ENCODE peak calls at places on chromosomes 11 and 22, in nine cellular contexts. Z is endodermal cell, C is B cell, V is kidney, S is HCT116, T is HFFc6, N is HL-60, Y is IMR-90, H is mucosa of descending colon. R is an unnamed sample.

GRCh38 chr11:46845440-46845739 is 690 bp downstream of the CKAP5 start:
- DNase-seq in Z (peak; percentile 88), C (no peak), V (no peak), S (no peak), T (peak; percentile 3), N (no peak), Y (no peak), H (no peak), R (no peak)

GRCh38 chr11:21489735-21490134 is 703.1 kb upstream of the ANO5 start:
- DNase-seq in Z (no peak), C (no peak), V (no peak), S (no peak), T (no peak), N (no peak), Y (no peak), H (no peak), R (no peak)

GRCh38 chr11:10392680-10393079 is 62.4 kb upstream of the AMPD3 start:
- DNase-seq in Z (no peak), C (no peak), V (no peak), S (no peak), T (peak; percentile 79), N (no peak), Y (peak; percentile 76), H (no peak), R (no peak)

GRCh38 chr11:12172493-12173013 is 62.2 kb downstream of the MICAL2 start:
- DNase-seq in Z (peak; percentile 60), C (no peak), V (no peak), S (no peak), T (no peak), N (no peak), Y (no peak), H (no peak), R (no peak)

GRCh38 chr11:35214181-35214770 is 75.3 kb downstream of the CD44 start:
- DNase-seq in Z (no peak), C (no peak), V (no peak), S (no peak), T (peak; percentile 30), N (no peak), Y (no peak), H (no peak), R (no peak)

GRCh38 chr11:304915-305833 is 2.4 kb upstream of the IFITM2 start:
- DNase-seq in Z (peak; percentile 86), C (peak; percentile 81), V (no peak), S (no peak), T (peak; percentile 63), N (peak; percentile 51), Y (peak; percentile 79), H (peak; percentile 82), R (no peak)

GRCh38 chr11:69707156-69707555 is 3.3 kb upstream of the FGF19 start:
- DNase-seq in Z (peak; percentile 82), C (no peak), V (no peak), S (no peak), T (no peak), N (no peak), Y (no peak), H (peak; percentile 63), R (no peak)

GRCh38 chr11:57456960-57457642 is 3.2 kb upstream of the RTN4RL2 start:
- DNase-seq in Z (peak; percentile 97), C (peak; percentile 78), V (peak; percentile 95), S (peak; percentile 79), T (peak; percentile 74), N (peak; percentile 74), Y (peak; percentile 77), H (peak; percentile 92), R (peak; percentile 81)

GRCh38 chr11:63144121-63144520 is at the start of gene SLC22A24:
- DNase-seq in Z (no peak), C (no peak), V (no peak), S (no peak), T (no peak), N (no peak), Y (no peak), H (no peak), R (no peak)

GRCh38 chr11:115579181-115579825 is 75.1 kb upstream of the CADM1 start:
- DNase-seq in Z (no peak), C (no peak), V (no peak), S (no peak), T (no peak), N (no peak), Y (no peak), H (no peak), R (no peak)

GRCh38 chr22:32680895-32681294 is 120.6 kb upstream of the TIMP3 start:
- DNase-seq in Z (no peak), C (no peak), V (no peak), S (no peak), T (no peak), N (no peak), Y (no peak), H (no peak), R (no peak)

GRCh38 chr11:118340437-118340836 is 2.1 kb downstream of the CD3D start:
- DNase-seq in Z (no peak), C (no peak), V (no peak), S (no peak), T (no peak), N (no peak), Y (no peak), H (no peak), R (no peak)

GRCh38 chr11:2943711-2944118 is 14.5 kb upstream of the PHLDA2 start:
- DNase-seq in Z (peak; percentile 50), C (no peak), V (peak; percentile 90), S (no peak), T (no peak), N (no peak), Y (no peak), H (peak; percentile 75), R (no peak)

GRCh38 chr22:46833228-46833627 is 70.8 kb downstream of the TBC1D22A start:
- DNase-seq in Z (peak; percentile 87), C (no peak), V (no peak), S (peak; percentile 23), T (no peak), N (peak; percentile 33), Y (peak; percentile 25), H (no peak), R (no peak)

DNA sequence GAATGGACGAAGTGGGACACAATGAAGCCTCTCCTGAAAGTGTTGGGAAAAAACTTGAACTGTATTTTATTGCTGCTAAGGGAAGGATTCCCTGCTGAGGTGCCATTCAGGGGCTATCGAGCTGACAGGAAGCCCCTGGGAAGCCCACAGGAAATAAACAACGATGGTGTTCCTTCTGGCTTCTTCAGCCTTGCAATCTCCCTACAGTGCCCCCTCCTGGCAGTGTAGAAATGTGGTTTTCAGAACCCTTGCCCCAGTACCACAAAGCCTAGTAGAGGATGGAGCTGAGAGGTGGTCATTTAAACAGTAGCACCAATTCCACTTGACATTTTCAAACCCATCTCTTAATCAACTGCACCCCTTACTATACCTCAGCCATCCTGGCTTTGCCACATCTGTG is 676.7 kb upstream of the ARHGAP42 start:
- DNase-seq in Z (peak; percentile 77), C (no peak), V (no peak), S (no peak), T (no peak), N (no peak), Y (no peak), H (no peak), R (no peak)
- TF ChIP-seq CTCF in Z (peak; percentile 64), C (no peak), V (no peak), S (no peak), T (no peak), N (no peak), Y (no peak), H (no peak), R (no peak)

GRCh38 chr22:49045276-49045675 is 782.4 kb downstream of the BRD1 start:
- DNase-seq in Z (no peak), C (no peak), V (no peak), S (no peak), T (no peak), N (no peak), Y (no peak), H (no peak), R (no peak)

GRCh38 chr22:49046000-49046545 is 781.6 kb downstream of the BRD1 start:
- DNase-seq in Z (no peak), C (no peak), V (no peak), S (no peak), T (no peak), N (no peak), Y (no peak), H (no peak), R (no peak)

GRCh38 chr22:49047461-49047860 is 780.2 kb downstream of the BRD1 start:
- DNase-seq in Z (no peak), C (no peak), V (no peak), S (no peak), T (no peak), N (no peak), Y (peak; percentile 15), H (no peak), R (no peak)

GRCh38 chr22:49048591-49048990 is 779.1 kb downstream of the BRD1 start:
- DNase-seq in Z (no peak), C (no peak), V (no peak), S (no peak), T (no peak), N (no peak), Y (no peak), H (no peak), R (no peak)

GRCh38 chr22:49046546-49047305 is 780.9 kb downstream of the BRD1 start:
- DNase-seq in Z (peak; percentile 95), C (peak; percentile 61), V (no peak), S (peak; percentile 46), T (no peak), N (peak; percentile 20), Y (no peak), H (peak; percentile 20), R (no peak)
- TF ChIP-seq CTCF in Z (peak; percentile 93), C (no peak), V (peak; percentile 24), S (peak; percentile 86), T (no peak), N (peak; percentile 17), Y (no peak), H (no peak), R (peak; percentile 5)

GRCh38 chr11:67639438-67639859 is at the start of gene TBX10:
- DNase-seq in Z (peak; percentile 56), C (peak; percentile 20), V (peak; percentile 66), S (no peak), T (no peak), N (no peak), Y (no peak), H (no peak), R (no peak)

GRCh38 chr11:67640758-67641113 is 1.2 kb upstream of the TBX10 start:
- DNase-seq in Z (no peak), C (no peak), V (peak; percentile 52), S (no peak), T (no peak), N (no peak), Y (no peak), H (no peak), R (no peak)

GRCh38 chr11:67641302-67642147 is 2.0 kb upstream of the TBX10 start:
- DNase-seq in Z (peak; percentile 44), C (peak; percentile 25), V (peak; percentile 62), S (no peak), T (no peak), N (no peak), Y (no peak), H (no peak), R (no peak)

GRCh38 chr11:67638535-67639437 is 777 bp downstream of the TBX10 start:
- DNase-seq in Z (peak; percentile 52), C (peak; percentile 36), V (peak; percentile 65), S (no peak), T (no peak), N (no peak), Y (no peak), H (no peak), R (peak; percentile 39)

GRCh38 chr11:67640021-67640757 is 626 bp upstream of the TBX10 start:
- DNase-seq in Z (peak; percentile 94), C (peak; percentile 77), V (peak; percentile 82), S (peak; percentile 36), T (peak; percentile 28), N (peak; percentile 73), Y (peak; percentile 33), H (peak; percentile 83), R (peak; percentile 62)
- TF ChIP-seq CTCF in Z (peak; percentile 84), C (peak; percentile 67), V (peak; percentile 59), S (peak; percentile 75), T (peak; percentile 81), N (peak; percentile 56), Y (peak; percentile 56), H (peak; percentile 32), R (peak; percentile 71)

GRCh38 chr22:20956258-20957117 is 10.6 kb upstream of the AIFM3 start:
- DNase-seq in Z (peak; percentile 89), C (no peak), V (no peak), S (peak; percentile 73), T (no peak), N (peak; percentile 37), Y (peak; percentile 25), H (peak; percentile 86), R (no peak)
- TF ChIP-seq CTCF in Z (peak; percentile 64), C (no peak), V (no peak), S (peak; percentile 53), T (peak; percentile 22), N (no peak), Y (no peak), H (no peak), R (no peak)